ENCODE peak calls at places on chromosomes 5 and 9, in six cellular contexts. One of them, this sample, is unnamed.

GRCh38 chr9:136410500-136411287 is at the start of the genes ENTR1 and PMPCA:
- DNase-seq in A549: peak
- DNase-seq in K562: peak
- DNase-seq in GM12878: peak
- DNase-seq in endothelial cell of umbilical vein: peak
- DNase-seq in HepG2: peak
- DNase-seq in this sample: peak

GRCh38 chr5:140141241-140141640 is 15.5 kb downstream of the IGIP start:
- DNase-seq in K562: no peak
- DNase-seq in endothelial cell of umbilical vein: no peak
- DNase-seq in A549: no peak
- DNase-seq in HepG2: no peak
- DNase-seq in GM12878: no peak
- DNase-seq in this sample: no peak

GRCh38 chr9:101453776-101454570 is 18.4 kb upstream of the ALDOB start:
- DNase-seq in HepG2: no peak
- DNase-seq in GM12878: no peak
- DNase-seq in A549: no peak
- DNase-seq in endothelial cell of umbilical vein: no peak
- DNase-seq in K562: no peak
- DNase-seq in this sample: no peak

GRCh38 chr5:33180900-33181299 is 259.9 kb upstream of the TARS1 start:
- DNase-seq in K562: no peak
- DNase-seq in HepG2: no peak
- DNase-seq in GM12878: no peak
- DNase-seq in A549: peak
- DNase-seq in endothelial cell of umbilical vein: peak
- DNase-seq in this sample: peak

GRCh38 chr9:137970098-137970497 is 92.5 kb downstream of the CACNA1B start:
- DNase-seq in HepG2: no peak
- DNase-seq in A549: no peak
- DNase-seq in K562: no peak
- DNase-seq in endothelial cell of umbilical vein: no peak
- DNase-seq in GM12878: no peak
- DNase-seq in this sample: no peak

GRCh38 chr9:125110464-125110863 is 32.9 kb downstream of the SCAI start:
- DNase-seq in GM12878: no peak
- DNase-seq in K562: no peak
- DNase-seq in HepG2: no peak
- DNase-seq in endothelial cell of umbilical vein: no peak
- DNase-seq in A549: no peak
- DNase-seq in this sample: no peak

GRCh38 chr9:71692337-71692736 is 76.0 kb downstream of the CEMIP2 start:
- DNase-seq in K562: no peak
- DNase-seq in HepG2: no peak
- DNase-seq in A549: no peak
- DNase-seq in endothelial cell of umbilical vein: no peak
- DNase-seq in GM12878: no peak
- DNase-seq in this sample: peak

GRCh38 chr5:16690243-16690839 is 73.5 kb upstream of the RETREG1 start:
- DNase-seq in K562: peak
- DNase-seq in HepG2: peak
- DNase-seq in A549: peak
- DNase-seq in GM12878: no peak
- DNase-seq in endothelial cell of umbilical vein: peak
- DNase-seq in this sample: peak

GRCh38 chr5:116738270-116738947 is 163.8 kb upstream of the SEMA6A start:
- DNase-seq in A549: no peak
- DNase-seq in endothelial cell of umbilical vein: no peak
- DNase-seq in GM12878: no peak
- DNase-seq in K562: no peak
- DNase-seq in HepG2: no peak
- DNase-seq in this sample: no peak

GRCh38 chr9:125632321-125633115 is 74.5 kb downstream of the MAPKAP1 start:
- DNase-seq in HepG2: peak
- DNase-seq in GM12878: peak
- DNase-seq in endothelial cell of umbilical vein: peak
- DNase-seq in A549: no peak
- DNase-seq in K562: peak
- DNase-seq in this sample: peak

GRCh38 chr5:168128154-168128553 is 163.3 kb upstream of the WWC1 start:
- DNase-seq in HepG2: no peak
- DNase-seq in endothelial cell of umbilical vein: no peak
- DNase-seq in GM12878: no peak
- DNase-seq in A549: no peak
- DNase-seq in K562: no peak
- DNase-seq in this sample: no peak

GRCh38 chr5:143648696-143649095 is 163.3 kb upstream of the HMHB1 start:
- DNase-seq in K562: peak
- DNase-seq in A549: no peak
- DNase-seq in GM12878: no peak
- DNase-seq in HepG2: no peak
- DNase-seq in endothelial cell of umbilical vein: no peak
- DNase-seq in this sample: peak

GRCh38 chr9:105329729-105330082 is 85.3 kb downstream of the SLC44A1 start:
- DNase-seq in K562: no peak
- DNase-seq in HepG2: no peak
- DNase-seq in GM12878: no peak
- DNase-seq in endothelial cell of umbilical vein: no peak
- DNase-seq in A549: no peak
- DNase-seq in this sample: no peak

GRCh38 chr5:19002111-19002510 is 985.9 kb downstream of the CDH18 start:
- DNase-seq in HepG2: no peak
- DNase-seq in endothelial cell of umbilical vein: no peak
- DNase-seq in GM12878: no peak
- DNase-seq in A549: no peak
- DNase-seq in K562: no peak
- DNase-seq in this sample: no peak

GRCh38 chr5:82351754-82352145 is 73.6 kb upstream of the RPS23 start:
- DNase-seq in A549: peak
- DNase-seq in endothelial cell of umbilical vein: peak
- DNase-seq in K562: peak
- DNase-seq in GM12878: no peak
- DNase-seq in HepG2: peak
- DNase-seq in this sample: peak

GRCh38 chr5:133433133-133433532 is 179.2 kb downstream of the FSTL4 start:
- DNase-seq in A549: no peak
- DNase-seq in endothelial cell of umbilical vein: no peak
- DNase-seq in HepG2: no peak
- DNase-seq in GM12878: no peak
- DNase-seq in K562: no peak
- DNase-seq in this sample: no peak

GRCh38 chr5:96765043-96765442 is 42.7 kb downstream of the ERAP1 start:
- DNase-seq in endothelial cell of umbilical vein: no peak
- DNase-seq in A549: no peak
- DNase-seq in GM12878: no peak
- DNase-seq in K562: no peak
- DNase-seq in HepG2: no peak
- DNase-seq in this sample: no peak

GRCh38 chr5:37396352-37396751 is 17.2 kb downstream of the WDR70 start:
- DNase-seq in endothelial cell of umbilical vein: no peak
- DNase-seq in GM12878: no peak
- DNase-seq in A549: no peak
- DNase-seq in K562: no peak
- DNase-seq in HepG2: no peak
- DNase-seq in this sample: no peak

GRCh38 chr5:6448622-6449464 is at the start of gene UBE2QL1:
- DNase-seq in A549: no peak
- DNase-seq in HepG2: no peak
- DNase-seq in K562: peak
- DNase-seq in endothelial cell of umbilical vein: peak
- DNase-seq in GM12878: no peak
- DNase-seq in this sample: no peak

GRCh38 chr5:134133213-134133994 is 18.9 kb downstream of the TCF7 start:
- DNase-seq in endothelial cell of umbilical vein: no peak
- DNase-seq in A549: no peak
- DNase-seq in HepG2: no peak
- DNase-seq in GM12878: no peak
- DNase-seq in K562: no peak
- DNase-seq in this sample: no peak

GRCh38 chr9:69086312-69086711 is 50.8 kb downstream of the FXN start:
- DNase-seq in A549: no peak
- DNase-seq in HepG2: peak
- DNase-seq in GM12878: no peak
- DNase-seq in endothelial cell of umbilical vein: no peak
- DNase-seq in K562: no peak
- DNase-seq in this sample: no peak

GRCh38 chr9:14270358-14271077 is 43.4 kb downstream of the NFIB start:
- DNase-seq in HepG2: no peak
- DNase-seq in A549: no peak
- DNase-seq in endothelial cell of umbilical vein: peak
- DNase-seq in GM12878: no peak
- DNase-seq in K562: no peak
- DNase-seq in this sample: no peak

GRCh38 chr9:87336914-87337333 is 160.7 kb upstream of the DAPK1 start:
- DNase-seq in A549: peak
- DNase-seq in endothelial cell of umbilical vein: peak
- DNase-seq in K562: peak
- DNase-seq in GM12878: peak
- DNase-seq in HepG2: peak
- DNase-seq in this sample: peak

GRCh38 chr9:109250771-109251079 is 70.1 kb downstream of the EPB41L4B start:
- DNase-seq in HepG2: no peak
- DNase-seq in A549: no peak
- DNase-seq in endothelial cell of umbilical vein: no peak
- DNase-seq in GM12878: no peak
- DNase-seq in K562: no peak
- DNase-seq in this sample: no peak

GRCh38 chr9:33751536-33752129 is 43.7 kb upstream of the PRSS3 start:
- DNase-seq in K562: no peak
- DNase-seq in endothelial cell of umbilical vein: no peak
- DNase-seq in HepG2: no peak
- DNase-seq in GM12878: no peak
- DNase-seq in A549: no peak
- DNase-seq in this sample: no peak

GRCh38 chr9:115400801-115401200 is 282.8 kb upstream of the TNC start:
- DNase-seq in K562: no peak
- DNase-seq in HepG2: no peak
- DNase-seq in A549: no peak
- DNase-seq in GM12878: no peak
- DNase-seq in endothelial cell of umbilical vein: no peak
- DNase-seq in this sample: no peak
- TF ChIP-seq MYC in K562: no peak
- TF ChIP-seq MYC in HepG2: no peak
- TF ChIP-seq MYC in A549: no peak
- TF ChIP-seq MYC in GM12878: no peak
- TF ChIP-seq MYC in endothelial cell of umbilical vein: no peak
- TF ChIP-seq MYC in this sample: no peak

GRCh38 chr5:14036947-14037346 is 92.5 kb upstream of the DNAH5 start:
- DNase-seq in A549: peak
- DNase-seq in GM12878: no peak
- DNase-seq in HepG2: no peak
- DNase-seq in endothelial cell of umbilical vein: peak
- DNase-seq in K562: no peak
- DNase-seq in this sample: no peak
- H3K4me3 ChIP-seq in A549: peak
- H3K4me3 ChIP-seq in GM12878: no peak
- H3K4me3 ChIP-seq in HepG2: peak
- H3K4me3 ChIP-seq in endothelial cell of umbilical vein: no peak
- H3K4me3 ChIP-seq in K562: no peak
- H3K4me3 ChIP-seq in this sample: no peak

GRCh38 chr5:126852916-126853315 is 76.0 kb downstream of the LMNB1 start:
- DNase-seq in HepG2: no peak
- DNase-seq in endothelial cell of umbilical vein: peak
- DNase-seq in GM12878: no peak
- DNase-seq in A549: no peak
- DNase-seq in K562: no peak
- DNase-seq in this sample: no peak
- TF ChIP-seq MAX in HepG2: no peak
- TF ChIP-seq MAX in endothelial cell of umbilical vein: no peak
- TF ChIP-seq MAX in GM12878: no peak
- TF ChIP-seq MAX in A549: no peak
- TF ChIP-seq MAX in K562: no peak
- TF ChIP-seq MAX in this sample: no peak

GRCh38 chr5:86885011-86885410 is 267.3 kb downstream of the COX7C start:
- DNase-seq in endothelial cell of umbilical vein: no peak
- DNase-seq in K562: no peak
- DNase-seq in A549: no peak
- DNase-seq in GM12878: no peak
- DNase-seq in HepG2: no peak
- DNase-seq in this sample: no peak
- TF ChIP-seq MYC in endothelial cell of umbilical vein: no peak
- TF ChIP-seq MYC in K562: no peak
- TF ChIP-seq MYC in A549: no peak
- TF ChIP-seq MYC in GM12878: no peak
- TF ChIP-seq MYC in HepG2: no peak
- TF ChIP-seq MYC in this sample: no peak

DNA sequence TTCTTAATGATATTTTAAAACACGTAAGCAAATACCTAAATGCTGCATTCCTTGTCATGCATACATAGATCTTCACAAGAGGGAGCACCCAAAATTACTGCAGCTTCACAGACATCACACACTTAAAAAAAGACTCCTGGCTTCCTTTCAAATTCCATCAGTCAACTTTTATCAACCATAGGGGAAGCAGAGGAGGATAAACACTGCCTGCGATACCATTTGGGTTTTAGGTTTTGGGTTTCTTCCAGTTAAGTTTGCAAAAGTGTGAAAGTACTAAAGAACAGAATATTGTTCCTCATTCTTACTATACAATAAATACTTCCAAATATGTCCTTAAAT is 104.2 kb downstream of the EFNA5 start:
- DNase-seq in endothelial cell of umbilical vein: no peak
- DNase-seq in A549: no peak
- DNase-seq in GM12878: no peak
- DNase-seq in K562: no peak
- DNase-seq in HepG2: no peak
- DNase-seq in this sample: no peak
- H3K4me3 ChIP-seq in endothelial cell of umbilical vein: no peak
- H3K4me3 ChIP-seq in A549: no peak
- H3K4me3 ChIP-seq in GM12878: no peak
- H3K4me3 ChIP-seq in K562: no peak
- H3K4me3 ChIP-seq in HepG2: no peak
- H3K4me3 ChIP-seq in this sample: no peak

DNA sequence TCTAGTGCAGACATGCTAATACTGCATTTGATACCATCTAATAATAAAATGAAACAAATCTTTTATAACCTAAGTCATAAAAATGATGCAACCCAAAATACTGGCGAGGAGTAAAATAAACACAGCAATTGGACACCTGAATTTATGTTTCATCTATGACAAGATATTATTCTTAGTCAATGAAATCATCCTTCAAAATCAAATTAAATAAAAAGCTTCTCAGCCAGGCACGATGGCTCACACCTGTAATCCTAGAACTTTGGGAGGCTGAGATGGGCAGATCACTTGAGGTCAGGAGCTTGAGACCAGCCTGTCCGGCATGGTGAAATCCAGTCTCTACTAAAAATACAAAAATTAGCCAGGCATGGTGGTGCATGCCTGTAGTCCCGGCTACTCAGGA is 179.0 kb downstream of the TMEM232 start:
- DNase-seq in GM12878: no peak
- DNase-seq in K562: no peak
- DNase-seq in endothelial cell of umbilical vein: no peak
- DNase-seq in HepG2: no peak
- DNase-seq in A549: no peak
- DNase-seq in this sample: no peak
- TF ChIP-seq MAX in GM12878: no peak
- TF ChIP-seq MAX in K562: no peak
- TF ChIP-seq MAX in endothelial cell of umbilical vein: no peak
- TF ChIP-seq MAX in HepG2: no peak
- TF ChIP-seq MAX in A549: no peak
- TF ChIP-seq MAX in this sample: no peak

This sample was measured in NB4.